ENCODE peak calls at places on chromosomes 5 and 9, in five cellular contexts. One of them, this sample, is unnamed.

GRCh38 chr9:122904466-122904822 is 715 bp downstream of the RC3H2 start:
- DNase-seq in CD4-positive, alpha-beta T cell: no peak
- DNase-seq in HEK293T: peak; percentile 27
- DNase-seq in epithelial cell of esophagus: peak; percentile 27
- DNase-seq in NCI-H146: peak; percentile 54
- DNase-seq in this sample: peak; percentile 53

GRCh38 chr5:43304520-43304919 is 8.7 kb downstream of the HMGCS1 start:
- DNase-seq in epithelial cell of esophagus: no peak
- DNase-seq in HEK293T: no peak
- DNase-seq in CD4-positive, alpha-beta T cell: no peak
- DNase-seq in NCI-H146: no peak
- DNase-seq in this sample: no peak

GRCh38 chr5:17737087-17737486 is 102.8 kb downstream of the TAF11L14 start:
- DNase-seq in CD4-positive, alpha-beta T cell: no peak
- DNase-seq in NCI-H146: no peak
- DNase-seq in epithelial cell of esophagus: no peak
- DNase-seq in HEK293T: no peak
- DNase-seq in this sample: no peak

GRCh38 chr5:143140492-143141231 is 262.8 kb downstream of the NR3C1 start:
- DNase-seq in epithelial cell of esophagus: peak; percentile 82
- DNase-seq in NCI-H146: peak; percentile 61
- DNase-seq in HEK293T: no peak
- DNase-seq in CD4-positive, alpha-beta T cell: no peak
- DNase-seq in this sample: peak; percentile 84

GRCh38 chr5:38265546-38266179 is 7.3 kb downstream of the EGFLAM start:
- DNase-seq in NCI-H146: peak; percentile 13
- DNase-seq in HEK293T: peak; percentile 67
- DNase-seq in epithelial cell of esophagus: peak; percentile 50
- DNase-seq in CD4-positive, alpha-beta T cell: no peak
- DNase-seq in this sample: peak; percentile 61

GRCh38 chr9:126809068-126809467 is 4.2 kb downstream of the ZBTB43 start:
- DNase-seq in CD4-positive, alpha-beta T cell: no peak
- DNase-seq in NCI-H146: no peak
- DNase-seq in epithelial cell of esophagus: peak; percentile 87
- DNase-seq in HEK293T: no peak
- DNase-seq in this sample: peak; percentile 87

GRCh38 chr9:121765021-121765950 is 113.9 kb downstream of the DAB2IP start:
- DNase-seq in HEK293T: no peak
- DNase-seq in NCI-H146: no peak
- DNase-seq in CD4-positive, alpha-beta T cell: no peak
- DNase-seq in epithelial cell of esophagus: peak; percentile 45
- DNase-seq in this sample: peak; percentile 25

GRCh38 chr9:92983984-92984589 is 36.8 kb downstream of the FGD3 start:
- DNase-seq in HEK293T: no peak
- DNase-seq in epithelial cell of esophagus: peak; percentile 11
- DNase-seq in NCI-H146: no peak
- DNase-seq in CD4-positive, alpha-beta T cell: no peak
- DNase-seq in this sample: peak; percentile 43

GRCh38 chr5:60185230-60186104 is 291.9 kb upstream of the PDE4D start:
- DNase-seq in epithelial cell of esophagus: peak; percentile 7
- DNase-seq in CD4-positive, alpha-beta T cell: no peak
- DNase-seq in HEK293T: no peak
- DNase-seq in NCI-H146: no peak
- DNase-seq in this sample: no peak

GRCh38 chr5:173027905-173028304 is 28.2 kb upstream of the CREBRF start:
- DNase-seq in CD4-positive, alpha-beta T cell: no peak
- DNase-seq in epithelial cell of esophagus: no peak
- DNase-seq in NCI-H146: no peak
- DNase-seq in HEK293T: no peak
- DNase-seq in this sample: no peak

GRCh38 chr9:71364196-71364955 is 243.0 kb upstream of the TRPM3 start:
- DNase-seq in NCI-H146: no peak
- DNase-seq in HEK293T: no peak
- DNase-seq in epithelial cell of esophagus: no peak
- DNase-seq in CD4-positive, alpha-beta T cell: no peak
- DNase-seq in this sample: no peak

GRCh38 chr9:21933281-21933680 is 60.9 kb downstream of the CDKN2A start:
- DNase-seq in HEK293T: no peak
- DNase-seq in NCI-H146: no peak
- DNase-seq in epithelial cell of esophagus: peak; percentile 48
- DNase-seq in CD4-positive, alpha-beta T cell: no peak
- DNase-seq in this sample: no peak

GRCh38 chr5:171908638-171909037 is 97.8 kb downstream of the FBXW11 start:
- DNase-seq in CD4-positive, alpha-beta T cell: no peak
- DNase-seq in HEK293T: no peak
- DNase-seq in epithelial cell of esophagus: no peak
- DNase-seq in NCI-H146: no peak
- DNase-seq in this sample: no peak

GRCh38 chr9:132221941-132222340 is 60.1 kb downstream of the NTNG2 start:
- DNase-seq in HEK293T: no peak
- DNase-seq in CD4-positive, alpha-beta T cell: no peak
- DNase-seq in epithelial cell of esophagus: no peak
- DNase-seq in NCI-H146: no peak
- DNase-seq in this sample: no peak

GRCh38 chr5:74651710-74652109 is 11.2 kb upstream of the ENC1 start:
- DNase-seq in NCI-H146: no peak
- DNase-seq in epithelial cell of esophagus: peak; percentile 96
- DNase-seq in HEK293T: no peak
- DNase-seq in CD4-positive, alpha-beta T cell: no peak
- DNase-seq in this sample: no peak

GRCh38 chr5:40399349-40399748 is 280.4 kb upstream of the PTGER4 start:
- DNase-seq in HEK293T: no peak
- DNase-seq in NCI-H146: no peak
- DNase-seq in CD4-positive, alpha-beta T cell: no peak
- DNase-seq in epithelial cell of esophagus: peak; percentile 55
- DNase-seq in this sample: peak; percentile 35

GRCh38 chr9:2570615-2571479 is 50.7 kb upstream of the VLDLR start:
- DNase-seq in HEK293T: peak; percentile 22
- DNase-seq in NCI-H146: peak; percentile 96
- DNase-seq in epithelial cell of esophagus: peak; percentile 70
- DNase-seq in CD4-positive, alpha-beta T cell: no peak
- DNase-seq in this sample: peak; percentile 85

GRCh38 chr9:114033397-114034103 is 44.5 kb downstream of the AMBP start:
- DNase-seq in HEK293T: peak; percentile 54
- DNase-seq in epithelial cell of esophagus: peak; percentile 8
- DNase-seq in CD4-positive, alpha-beta T cell: no peak
- DNase-seq in NCI-H146: no peak
- DNase-seq in this sample: peak; percentile 8

GRCh38 chr5:135139397-135140134 is 105.5 kb upstream of the PITX1 start:
- DNase-seq in NCI-H146: no peak
- DNase-seq in HEK293T: peak; percentile 68
- DNase-seq in CD4-positive, alpha-beta T cell: no peak
- DNase-seq in epithelial cell of esophagus: peak; percentile 94
- DNase-seq in this sample: peak; percentile 99

GRCh38 chr5:125412561-125413535 is 666.4 kb upstream of the ZNF608 start:
- DNase-seq in NCI-H146: peak; percentile 91
- DNase-seq in HEK293T: peak; percentile 78
- DNase-seq in CD4-positive, alpha-beta T cell: no peak
- DNase-seq in epithelial cell of esophagus: peak; percentile 75
- DNase-seq in this sample: peak; percentile 75